ENCODE peak calls at places on chromosomes 5 and 9, in seven cellular contexts. G is heart right ventricle, S is HCT116, Y is SK-N-DZ, H is COR-L47, O is OCI-M1, M is AG20443. F is an unnamed sample.

GRCh38 chr9:73093740-73094379 is 57.8 kb upstream of the ANXA1 start:
- DNase-seq in Y (no peak), H (no peak), G (no peak), S (no peak), O (peak; percentile 58), M (peak; percentile 29), F (no peak)

GRCh38 chr5:6728011-6728794 is 15.0 kb downstream of the TENT4A start:
- DNase-seq in S (no peak), G (no peak), M (no peak), H (no peak), Y (peak; percentile 28), O (no peak), F (no peak)

GRCh38 chr5:145975001-145975360 is 38.6 kb downstream of the SH3RF2 start:
- DNase-seq in G (no peak), O (no peak), S (no peak), Y (no peak), M (no peak), H (no peak), F (no peak)

GRCh38 chr5:108727154-108727638 is 20.5 kb upstream of the FER start:
- DNase-seq in O (no peak), Y (peak; percentile 24), M (peak; percentile 55), S (no peak), H (no peak), G (peak; percentile 36), F (no peak)

GRCh38 chr9:69542048-69542447 is 130.1 kb downstream of the APBA1 start:
- DNase-seq in S (no peak), H (no peak), G (no peak), O (no peak), Y (no peak), M (no peak), F (no peak)

GRCh38 chr5:123512631-123513461 is 869 bp downstream of the CSNK1G3 start:
- DNase-seq in S (no peak), O (peak; percentile 4), G (peak; percentile 29), H (no peak), M (peak; percentile 38), Y (peak; percentile 52), F (peak; percentile 44)

GRCh38 chr5:78056901-78057514 is 237.5 kb downstream of the AP3B1 start:
- DNase-seq in Y (no peak), S (no peak), M (no peak), G (no peak), H (no peak), O (no peak), F (no peak)

GRCh38 chr9:15306068-15306756 is 804 bp downstream of the TTC39B start:
- DNase-seq in O (no peak), Y (peak; percentile 26), S (no peak), M (peak; percentile 45), G (peak; percentile 34), H (peak; percentile 85), F (peak; percentile 69)

F was measured in activated CD8-positive, alpha-beta T cell treated with anti-CD3 and anti-CD28 coated beads, Interleukin-2, amount 10 ng/mL, durations not matched to agents 7 days and 5 days.